ENCODE peak calls at places on chromosomes 11 and 22, in nine cellular contexts. N is osteocyte; O is HL-60; D is occipital lobe; S is activated CD4-positive, alpha-beta T cell treated with anti-CD3 and anti-CD28 coated beads, Interleukin-2, amount 50 U/mL, for 48 hours; Q is stimulated activated CD8-positive, alpha-beta memory T cell treated with anti-CD3 and anti-CD28 coated beads, Interleukin-15, amount 100 ng/mL, for 4 hours; P is dorsolateral prefrontal cortex; U is LNCaP clone FGC; T is stimulated activated naive CD8-positive, alpha-beta T cell treated with anti-CD3 and anti-CD28 coated beads, Interleukin-15, amount 100 ng/mL, for 72 hours. C is an unnamed sample.

GRCh38 chr11:16883179-16883578 is 131.0 kb downstream of the PLEKHA7 start:
- DNase-seq in D (no peak), U (peak), O (no peak), T (no peak), P (peak), Q (no peak), N (no peak), S (no peak), C (no peak)

GRCh38 chr11:1368216-1368615 is 21.5 kb upstream of the BRSK2 start:
- DNase-seq in O (no peak), S (no peak), U (no peak), D (no peak), P (no peak), Q (no peak), N (no peak), T (no peak), C (no peak)

GRCh38 chr11:8403310-8403709 is 139.6 kb upstream of the LMO1 start:
- DNase-seq in N (no peak), S (no peak), U (no peak), T (no peak), O (no peak), P (no peak), Q (no peak), D (no peak), C (no peak)

GRCh38 chr11:76662656-76663460 is 7.7 kb downstream of the LRRC32 start:
- DNase-seq in Q (no peak), P (no peak), N (no peak), O (no peak), T (no peak), S (no peak), D (no peak), U (no peak), C (no peak)

GRCh38 chr11:64028398-64029115 is 7.2 kb upstream of the FLRT1 start:
- DNase-seq in T (no peak), Q (no peak), D (no peak), N (no peak), S (no peak), P (no peak), O (no peak), U (no peak), C (peak)

GRCh38 chr11:35214181-35214770 is 75.3 kb downstream of the CD44 start:
- DNase-seq in P (no peak), S (no peak), N (no peak), O (no peak), U (no peak), T (no peak), Q (no peak), D (no peak), C (no peak)

GRCh38 chr22:37643225-37643847 is 3.9 kb downstream of the SH3BP1 start:
- DNase-seq in Q (peak), N (peak), T (peak), U (no peak), P (peak), S (peak), D (peak), O (no peak), C (peak)

GRCh38 chr22:21728270-21728669 is 7.3 kb downstream of the YPEL1 start:
- DNase-seq in N (no peak), O (no peak), T (no peak), P (no peak), S (no peak), Q (no peak), D (no peak), U (no peak), C (no peak)

GRCh38 chr11:102800774-102801173 is 2.8 kb upstream of the MMP1 start:
- DNase-seq in S (no peak), O (no peak), T (no peak), N (no peak), D (no peak), P (no peak), U (no peak), Q (no peak), C (no peak)

GRCh38 chr11:14593671-14594070 is 49.9 kb upstream of the PDE3B start:
- DNase-seq in T (no peak), P (no peak), N (no peak), Q (no peak), U (no peak), D (no peak), S (no peak), O (no peak), C (no peak)

GRCh38 chr11:33040127-33040861 is 922 bp downstream of the TCP11L1 start:
- DNase-seq in O (no peak), U (no peak), N (no peak), T (peak), Q (peak), D (no peak), S (peak), P (no peak), C (no peak)

GRCh38 chr22:27252282-27253049 is 549.1 kb downstream of the MN1 start:
- DNase-seq in D (no peak), U (no peak), O (peak), N (no peak), P (no peak), S (no peak), T (no peak), Q (no peak), C (no peak)

C was measured in endothelial cell.